ENCODE peak calls at places on chromosomes 11 and 22, in five cellular contexts. N is GM20000; R is astrocyte of the cerebellum; E is neural crest cell; Y is activated CD8-positive, alpha-beta memory T cell treated with anti-CD3 and anti-CD28 coated beads, Interleukin-2, amount 10 ng/mL, durations not matched to agents 7 days and 5 days. O is an unnamed sample.

GRCh38 chr11:113176561-113176960 is 137.8 kb upstream of the TTC12 start:
- DNase-seq in N (no peak), R (peak), E (no peak), Y (no peak), O (no peak)

GRCh38 chr22:44366372-44367310 is 53.9 kb upstream of the SHISAL1 start:
- DNase-seq in N (no peak), R (no peak), E (no peak), Y (no peak), O (no peak)

GRCh38 chr11:75147191-75147874 is 3.6 kb upstream of the SLCO2B1 start:
- DNase-seq in N (no peak), R (no peak), E (no peak), Y (no peak), O (no peak)

GRCh38 chr11:72091292-72091691 is 10.6 kb downstream of the LRRC51 start:
- DNase-seq in N (peak), R (peak), E (peak), Y (peak), O (peak)

GRCh38 chr11:105156231-105156630 is 16.7 kb upstream of the CARD18 start:
- DNase-seq in N (no peak), R (no peak), E (no peak), Y (no peak), O (no peak)

GRCh38 chr11:103228807-103229206 is 119.6 kb downstream of the DYNC2H1 start:
- DNase-seq in N (no peak), R (no peak), E (no peak), Y (no peak), O (peak)

GRCh38 chr22:42388130-42388797 is 43.9 kb downstream of the NFAM1 start:
- DNase-seq in N (no peak), R (no peak), E (peak), Y (no peak), O (no peak)

GRCh38 chr22:44706488-44706887 is 4.5 kb downstream of the PRR5 start:
- DNase-seq in N (no peak), R (no peak), E (no peak), Y (no peak), O (no peak)

GRCh38 chr11:57641426-57641825 is 8.3 kb downstream of the YPEL4 start:
- DNase-seq in N (peak), R (no peak), E (no peak), Y (no peak), O (no peak)

GRCh38 chr11:23688835-23689234 is 808.0 kb upstream of the LUZP2 start:
- DNase-seq in N (no peak), R (peak), E (no peak), Y (no peak), O (no peak)

GRCh38 chr11:112174789-112175595 is at the start of gene BCO2:
- DNase-seq in N (peak), R (peak), E (peak), Y (peak), O (peak)

GRCh38 chr11:44944853-44945235 is 5.8 kb downstream of the TP53I11 start:
- DNase-seq in N (no peak), R (no peak), E (no peak), Y (no peak), O (no peak)

GRCh38 chr11:133070053-133070713 is 462.1 kb downstream of the OPCML start:
- DNase-seq in N (no peak), R (no peak), E (no peak), Y (no peak), O (no peak)

GRCh38 chr11:112085822-112086421 is 634 bp downstream of the TIMM8B start:
- DNase-seq in N (peak), R (no peak), E (no peak), Y (peak), O (no peak)

GRCh38 chr11:67312187-67313021 is 9.1 kb downstream of the SSH3 start:
- DNase-seq in N (no peak), R (no peak), E (no peak), Y (no peak), O (no peak)

GRCh38 chr11:15159085-15159484 is 44.4 kb downstream of the INSC start:
- DNase-seq in N (peak), R (no peak), E (no peak), Y (no peak), O (peak)

GRCh38 chr22:22616636-22617035 is 27.8 kb upstream of the GGTLC2 start:
- DNase-seq in N (peak), R (no peak), E (no peak), Y (no peak), O (no peak)

O was measured in NT2/D1.